ENCODE peak calls at places on chromosomes 3 and 15, in four cellular contexts. T is H9, C is IMR-90, X is H1. L is an unnamed sample.

GRCh38 chr15:75237316-75237982 is 20.7 kb upstream of the GOLGA6C start:
- DNase-seq in T (no peak), C (no peak), X (no peak), L (no peak)

GRCh38 chr3:60225848-60226247 is 1025.4 kb downstream of the FHIT start:
- DNase-seq in T (no peak), C (no peak), X (no peak), L (no peak)

GRCh38 chr3:21274000-21274671 is 476.9 kb downstream of the ZNF385D start:
- DNase-seq in T (no peak), C (peak; percentile 17), X (no peak), L (no peak)

GRCh38 chr3:186746008-186746407 is 28.8 kb downstream of the KNG1 start:
- DNase-seq in T (peak; percentile 85), C (peak; percentile 67), X (no peak), L (no peak)

GRCh38 chr15:74028646-74029045 is 34.1 kb downstream of the PML start:
- DNase-seq in T (no peak), C (no peak), X (no peak), L (no peak)

GRCh38 chr15:77713281-77713680 is 80.6 kb upstream of the LINGO1 start:
- DNase-seq in T (no peak), C (no peak), X (no peak), L (no peak)

GRCh38 chr3:55716611-55717225 is 229.6 kb upstream of the WNT5A start:
- DNase-seq in T (no peak), C (no peak), X (no peak), L (no peak)

GRCh38 chr3:71728632-71729342 is 3.6 kb upstream of the EIF4E3 start:
- DNase-seq in T (peak; percentile 84), C (no peak), X (no peak), L (peak; percentile 69)

GRCh38 chr3:58323795-58324674 is 8.7 kb upstream of the PXK start:
- DNase-seq in T (no peak), C (peak; percentile 10), X (no peak), L (no peak)

GRCh38 chr15:29466292-29466691 is 196.7 kb upstream of the NSMCE3 start:
- DNase-seq in T (no peak), C (no peak), X (no peak), L (no peak)

DNA sequence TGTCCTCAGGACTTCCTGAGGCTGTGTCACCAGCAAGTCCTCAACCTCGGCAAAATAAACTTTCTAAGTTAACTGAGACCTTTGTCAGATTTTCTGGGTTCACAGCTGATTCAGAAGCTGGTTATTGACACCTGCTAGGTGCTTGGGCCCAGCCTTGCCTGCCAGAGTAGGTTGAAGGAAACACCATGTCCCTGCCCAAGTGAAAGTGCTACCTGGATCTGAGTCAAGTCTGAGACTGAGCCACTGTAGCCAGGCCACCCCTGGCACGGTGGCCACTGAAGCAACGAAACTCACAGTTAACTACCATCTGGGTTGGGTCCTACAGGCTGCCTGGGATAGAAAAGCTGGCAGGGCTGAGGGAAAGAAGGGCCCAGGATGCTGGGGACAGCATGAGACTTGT is 8.2 kb downstream of the HYAL2 start:
- DNase-seq in T (no peak), C (no peak), X (no peak), L (no peak)
- H2BK5ac ChIP-seq in T (no peak overlapping the region), C (no peak overlapping the region), X (no peak overlapping the region), L (peak overlapping the region; percentile 5)

DNA sequence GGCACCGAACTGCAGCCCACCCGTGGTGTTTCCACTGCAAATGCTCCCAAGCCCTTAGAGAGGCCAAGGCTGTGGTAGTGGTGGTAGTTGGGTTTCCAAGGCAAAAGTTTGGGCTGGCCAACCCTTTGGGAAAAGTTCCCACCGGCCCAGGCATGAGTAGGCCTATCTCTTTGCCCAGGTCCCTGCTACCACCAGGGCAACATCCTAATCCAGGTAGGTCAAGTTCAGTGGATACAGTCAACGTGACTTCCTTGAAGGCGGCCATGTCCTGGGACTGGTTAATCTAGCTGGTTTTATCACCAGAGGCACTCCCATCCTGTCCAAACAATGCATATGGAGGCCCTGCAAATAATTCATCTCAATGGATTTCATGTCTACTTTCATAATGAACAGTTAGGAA is 1.6 kb upstream of the ONECUT1 start:
- DNase-seq in T (peak; percentile 43), C (no peak), X (no peak), L (no peak)
- H3K9me3 ChIP-seq in T (no peaks in the 10 kb centered on the region), C (peaks cover 11% of the 10 kb centered on the region), X (no peaks in the 10 kb centered on the region), L (peaks cover 15% of the 10 kb centered on the region)

GRCh38 chr3:48596157-48596556 is 1.0 kb upstream of the COL7A1 start:
- DNase-seq in T (no peak), C (no peak), X (no peak), L (no peak)

GRCh38 chr3:48596676-48597407 is 1.7 kb upstream of the COL7A1 start:
- DNase-seq in T (no peak), C (no peak), X (no peak), L (no peak)

GRCh38 chr3:48595075-48595525 is at the start of gene COL7A1:
- DNase-seq in T (peak; percentile 53), C (no peak), X (no peak), L (no peak)

GRCh38 chr3:48594431-48595049 is 589 bp downstream of the COL7A1 start:
- DNase-seq in T (peak; percentile 58), C (peak; percentile 19), X (no peak), L (no peak)

GRCh38 chr3:48595526-48596121 is 495 bp upstream of the COL7A1 start:
- DNase-seq in T (peak; percentile 71), C (peak; percentile 86), X (peak; percentile 80), L (no peak)
- H2BK15ac ChIP-seq in T (no peak overlapping the region), C (peak overlapping the region; percentile 97), X (no peak overlapping the region), L (no peak overlapping the region)

GRCh38 chr15:58932791-58933310 is 628 bp downstream of the SLTM start:
- DNase-seq in T (no peak), C (no peak), X (no peak), L (no peak)
- H2BK5ac ChIP-seq in T (no peak overlapping the region), C (peak overlapping the region; percentile 96), X (peak overlapping the region; percentile 98), L (peak overlapping the region; percentile 98)

DNA sequence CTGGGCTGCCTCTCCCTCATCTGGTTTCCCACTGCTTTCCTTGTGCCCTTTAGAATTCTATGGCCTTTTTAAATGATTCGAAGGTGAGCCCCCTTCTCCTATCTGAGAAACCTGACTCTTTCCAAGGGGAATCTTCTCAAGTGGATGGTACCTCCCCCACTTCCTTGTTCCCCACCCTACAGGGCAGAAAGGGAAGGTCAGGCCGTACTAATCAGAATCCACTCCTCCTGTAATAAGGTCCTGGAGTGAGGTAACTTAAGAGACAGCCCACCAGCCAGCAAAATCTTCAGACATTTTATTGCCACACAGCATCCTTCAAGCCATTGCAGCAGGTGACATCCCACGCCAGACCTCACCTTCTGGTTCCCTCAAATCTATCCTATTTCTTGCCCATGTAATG is 84.5 kb downstream of the MINAR1 start:
- DNase-seq in T (no peak), C (no peak), X (no peak), L (no peak)
- H3K9me3 ChIP-seq in T (no peaks in the 10 kb centered on the region), C (no peaks in the 10 kb centered on the region), X (no peaks in the 10 kb centered on the region), L (no peaks in the 10 kb centered on the region)